ENCODE peak calls at places on chromosomes 1 and 21, in seven cellular contexts. One of them, this sample, is unnamed.
A peak's percentile ranks its signal among the peaks of the same experiment; 100 is the strongest.

GRCh38 chr1:66270122-66270812 is 263.7 kb upstream of the SGIP1 start:
- DNase-seq in IMR-90: peak; percentile 71
- DNase-seq in tibial nerve: peak; percentile 48
- DNase-seq in heart left ventricle: no peak
- DNase-seq in HCT116: no peak
- DNase-seq in body of pancreas: peak; percentile 49
- DNase-seq in esophagus squamous epithelium: no peak
- DNase-seq in this sample: no peak

GRCh38 chr1:109959974-109960744 is 24.4 kb upstream of the AHCYL1 start:
- DNase-seq in IMR-90: peak; percentile 78
- DNase-seq in tibial nerve: no peak
- DNase-seq in heart left ventricle: no peak
- DNase-seq in HCT116: no peak
- DNase-seq in body of pancreas: no peak
- DNase-seq in esophagus squamous epithelium: no peak
- DNase-seq in this sample: no peak

GRCh38 chr1:214330715-214331114 is 49.8 kb downstream of the SMYD2 start:
- DNase-seq in IMR-90: no peak
- DNase-seq in tibial nerve: no peak
- DNase-seq in heart left ventricle: no peak
- DNase-seq in HCT116: no peak
- DNase-seq in body of pancreas: no peak
- DNase-seq in esophagus squamous epithelium: no peak
- DNase-seq in this sample: peak; percentile 46

GRCh38 chr1:43648448-43648847 is 1.5 kb upstream of the KDM4A start:
- DNase-seq in IMR-90: no peak
- DNase-seq in tibial nerve: no peak
- DNase-seq in heart left ventricle: no peak
- DNase-seq in HCT116: no peak
- DNase-seq in body of pancreas: no peak
- DNase-seq in esophagus squamous epithelium: no peak
- DNase-seq in this sample: no peak

GRCh38 chr1:67204298-67204697 is 38.0 kb downstream of the IL23R start:
- DNase-seq in IMR-90: no peak
- DNase-seq in tibial nerve: no peak
- DNase-seq in heart left ventricle: no peak
- DNase-seq in HCT116: no peak
- DNase-seq in body of pancreas: no peak
- DNase-seq in esophagus squamous epithelium: no peak
- DNase-seq in this sample: no peak

GRCh38 chr1:93672069-93672468 is 9.6 kb downstream of the BCAR3 start:
- DNase-seq in IMR-90: peak; percentile 93
- DNase-seq in tibial nerve: peak; percentile 69
- DNase-seq in heart left ventricle: peak; percentile 84
- DNase-seq in HCT116: no peak
- DNase-seq in body of pancreas: peak; percentile 65
- DNase-seq in esophagus squamous epithelium: no peak
- DNase-seq in this sample: peak; percentile 84

GRCh38 chr1:233440952-233441401 is 113.5 kb downstream of the MAP3K21 start:
- DNase-seq in IMR-90: peak; percentile 28
- DNase-seq in tibial nerve: peak; percentile 19
- DNase-seq in heart left ventricle: no peak
- DNase-seq in HCT116: peak; percentile 71
- DNase-seq in body of pancreas: peak; percentile 52
- DNase-seq in esophagus squamous epithelium: no peak
- DNase-seq in this sample: no peak

GRCh38 chr1:90114521-90115141 is 119.7 kb downstream of the ZNF326 start:
- DNase-seq in IMR-90: peak; percentile 49
- DNase-seq in tibial nerve: peak; percentile 22
- DNase-seq in heart left ventricle: no peak
- DNase-seq in HCT116: peak; percentile 56
- DNase-seq in body of pancreas: no peak
- DNase-seq in esophagus squamous epithelium: no peak
- DNase-seq in this sample: no peak

GRCh38 chr1:187047298-187047697 is 218.5 kb downstream of the PLA2G4A start:
- DNase-seq in IMR-90: no peak
- DNase-seq in tibial nerve: no peak
- DNase-seq in heart left ventricle: no peak
- DNase-seq in HCT116: no peak
- DNase-seq in body of pancreas: no peak
- DNase-seq in esophagus squamous epithelium: no peak
- DNase-seq in this sample: no peak

GRCh38 chr1:2492091-2492490 is 16.0 kb downstream of the PLCH2 start:
- DNase-seq in IMR-90: no peak
- DNase-seq in tibial nerve: no peak
- DNase-seq in heart left ventricle: no peak
- DNase-seq in HCT116: no peak
- DNase-seq in body of pancreas: peak; percentile 31
- DNase-seq in esophagus squamous epithelium: no peak
- DNase-seq in this sample: no peak

GRCh38 chr1:23478896-23479790 is 4.8 kb downstream of the ASAP3 start:
- DNase-seq in IMR-90: peak; percentile 72
- DNase-seq in tibial nerve: peak; percentile 85
- DNase-seq in heart left ventricle: peak; percentile 83
- DNase-seq in HCT116: no peak
- DNase-seq in body of pancreas: peak; percentile 91
- DNase-seq in esophagus squamous epithelium: no peak
- DNase-seq in this sample: peak; percentile 86
- TF ChIP-seq POLR2A in IMR-90: no peak
- TF ChIP-seq POLR2A in tibial nerve: no peak
- TF ChIP-seq POLR2A in heart left ventricle: no peak
- TF ChIP-seq POLR2A in HCT116: no peak
- TF ChIP-seq POLR2A in body of pancreas: peak; percentile 71
- TF ChIP-seq POLR2A in esophagus squamous epithelium: no peak
- TF ChIP-seq POLR2A in this sample: no peak

GRCh38 chr1:159014851-159015250 is 5.1 kb downstream of the IFI16 start:
- DNase-seq in IMR-90: no peak
- DNase-seq in tibial nerve: no peak
- DNase-seq in heart left ventricle: no peak
- DNase-seq in HCT116: no peak
- DNase-seq in body of pancreas: no peak
- DNase-seq in esophagus squamous epithelium: no peak
- DNase-seq in this sample: no peak
- H3K4me3 ChIP-seq in IMR-90: no peak overlapping the region
- H3K4me3 ChIP-seq in tibial nerve: no peak overlapping the region
- H3K4me3 ChIP-seq in heart left ventricle: no peak overlapping the region
- H3K4me3 ChIP-seq in HCT116: no peak overlapping the region
- H3K4me3 ChIP-seq in body of pancreas: no peak overlapping the region
- H3K4me3 ChIP-seq in esophagus squamous epithelium: no peak overlapping the region
- H3K4me3 ChIP-seq in this sample: no peak overlapping the region

DNA sequence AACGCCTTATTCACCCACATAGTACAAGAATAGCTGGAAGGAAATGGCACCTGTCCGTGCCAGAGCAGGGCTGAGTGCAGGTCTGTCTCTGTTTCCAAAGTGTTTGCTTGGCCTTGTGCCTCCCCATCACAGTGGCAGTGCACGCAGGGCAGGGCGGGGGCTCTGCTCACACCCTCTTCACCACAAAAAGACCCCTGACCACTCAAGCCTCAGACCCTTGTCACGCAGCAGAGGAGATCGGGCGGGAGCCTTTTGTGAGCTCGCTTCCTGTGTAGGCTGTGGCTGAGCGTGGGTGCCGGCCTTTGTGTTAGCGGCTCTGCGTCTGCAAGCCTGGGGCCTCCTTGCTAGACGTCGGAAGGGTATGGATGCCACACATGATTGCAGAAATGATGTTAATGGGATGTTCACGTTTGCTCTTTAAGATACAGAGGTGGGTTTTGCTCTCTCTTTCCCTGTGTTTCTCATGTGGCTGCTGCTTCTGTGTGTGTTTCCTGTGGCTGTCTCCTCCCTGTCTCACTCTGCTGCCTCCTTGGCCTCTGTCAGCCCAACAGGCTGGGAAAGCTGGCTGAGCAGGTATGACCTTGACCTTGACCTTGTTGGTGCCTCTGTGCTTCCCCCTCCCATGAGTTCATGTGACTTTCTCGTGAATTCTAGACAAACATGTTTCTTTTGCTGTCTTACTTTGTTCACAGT is 45.4 kb downstream of the S100B start:
- DNase-seq in IMR-90: no peak
- DNase-seq in tibial nerve: no peak
- DNase-seq in heart left ventricle: no peak
- DNase-seq in HCT116: no peak
- DNase-seq in body of pancreas: no peak
- DNase-seq in esophagus squamous epithelium: no peak
- DNase-seq in this sample: peak; percentile 25
- H3K36me3 ChIP-seq in IMR-90: peaks cover 67% of the 10 kb centered on the region
- H3K36me3 ChIP-seq in tibial nerve: no peaks in the 10 kb centered on the region
- H3K36me3 ChIP-seq in heart left ventricle: peaks cover 92% of the 10 kb centered on the region
- H3K36me3 ChIP-seq in HCT116: no peaks in the 10 kb centered on the region
- H3K36me3 ChIP-seq in body of pancreas: peaks cover 15% of the 10 kb centered on the region
- H3K36me3 ChIP-seq in esophagus squamous epithelium: peaks cover 100% of the 10 kb centered on the region
- H3K36me3 ChIP-seq in this sample: peaks cover 100% of the 10 kb centered on the region

GRCh38 chr1:184792450-184792969 is 37.9 kb upstream of the EDEM3 start:
- DNase-seq in IMR-90: peak; percentile 99
- DNase-seq in tibial nerve: peak; percentile 66
- DNase-seq in heart left ventricle: peak; percentile 32
- DNase-seq in HCT116: peak; percentile 75
- DNase-seq in body of pancreas: peak; percentile 98
- DNase-seq in esophagus squamous epithelium: no peak
- DNase-seq in this sample: peak; percentile 94
- TF ChIP-seq POLR2A in IMR-90: peak; percentile 58
- TF ChIP-seq POLR2A in tibial nerve: no peak
- TF ChIP-seq POLR2A in heart left ventricle: no peak
- TF ChIP-seq POLR2A in HCT116: no peak
- TF ChIP-seq POLR2A in body of pancreas: peak; percentile 66
- TF ChIP-seq POLR2A in esophagus squamous epithelium: no peak
- TF ChIP-seq POLR2A in this sample: no peak

DNA sequence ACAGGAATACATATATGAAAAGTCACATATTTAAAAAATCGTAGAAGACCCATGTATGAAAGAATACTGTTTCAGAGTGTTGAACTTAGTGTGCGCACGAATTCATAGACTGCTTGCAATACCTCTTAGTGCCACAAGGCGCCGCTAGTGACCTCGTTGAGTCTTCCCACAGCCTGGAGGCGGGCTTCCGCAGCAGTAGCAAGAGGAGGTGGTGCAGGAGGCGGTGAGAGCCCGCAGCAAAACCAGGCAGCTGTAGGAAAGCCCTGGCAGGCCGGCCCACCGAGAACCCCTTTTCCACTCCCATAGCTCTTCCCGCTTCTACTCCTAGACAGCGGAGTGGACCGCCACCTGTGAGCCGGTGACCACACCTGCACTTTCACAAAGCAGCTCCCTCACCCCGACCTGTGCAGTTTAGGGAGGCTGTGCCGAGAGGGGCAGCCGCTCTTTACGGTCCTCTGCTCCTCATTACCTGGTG is 23.5 kb downstream of the MTARC1 start:
- DNase-seq in IMR-90: peak; percentile 78
- DNase-seq in tibial nerve: peak; percentile 81
- DNase-seq in heart left ventricle: peak; percentile 80
- DNase-seq in HCT116: peak; percentile 38
- DNase-seq in body of pancreas: peak; percentile 87
- DNase-seq in esophagus squamous epithelium: peak; percentile 8
- DNase-seq in this sample: peak; percentile 70
- H3K4me3 ChIP-seq in IMR-90: no peak overlapping the region
- H3K4me3 ChIP-seq in tibial nerve: no peak overlapping the region
- H3K4me3 ChIP-seq in heart left ventricle: peak overlapping the region; percentile 32
- H3K4me3 ChIP-seq in HCT116: no peak overlapping the region
- H3K4me3 ChIP-seq in body of pancreas: no peak overlapping the region
- H3K4me3 ChIP-seq in esophagus squamous epithelium: no peak overlapping the region
- H3K4me3 ChIP-seq in this sample: no peak overlapping the region